ENCODE peak calls at places on chromosomes 11 and 22, in seven cellular contexts. One of them, this sample, is unnamed. For H3K4me1, the result is how much of the 10 kb centered on the place peaks cover.

GRCh38 chr11:86160546-86161149 is 83.9 kb upstream of the EED start:
- DNase-seq in ovary: no peak
- DNase-seq in spleen: no peak
- DNase-seq in transverse colon: no peak
- DNase-seq in body of pancreas: no peak
- DNase-seq in tibial nerve: no peak
- DNase-seq in IMR-90: peak
- DNase-seq in this sample: no peak

GRCh38 chr11:80815752-80816453 is 1375.1 kb upstream of the TENM4 start:
- DNase-seq in tibial nerve: no peak
- DNase-seq in IMR-90: no peak
- DNase-seq in ovary: no peak
- DNase-seq in spleen: no peak
- DNase-seq in body of pancreas: no peak
- DNase-seq in transverse colon: no peak
- DNase-seq in this sample: no peak

GRCh38 chr11:630871-631270 is 3.9 kb upstream of the SCT start:
- DNase-seq in ovary: no peak
- DNase-seq in tibial nerve: no peak
- DNase-seq in spleen: no peak
- DNase-seq in IMR-90: no peak
- DNase-seq in transverse colon: no peak
- DNase-seq in body of pancreas: no peak
- DNase-seq in this sample: no peak

GRCh38 chr22:23632178-23632577 is at the start of gene DRICH1:
- DNase-seq in tibial nerve: no peak
- DNase-seq in transverse colon: no peak
- DNase-seq in body of pancreas: no peak
- DNase-seq in IMR-90: no peak
- DNase-seq in spleen: no peak
- DNase-seq in ovary: no peak
- DNase-seq in this sample: no peak

GRCh38 chr11:106331163-106331562 is 253.7 kb downstream of the AASDHPPT start:
- DNase-seq in ovary: no peak
- DNase-seq in body of pancreas: no peak
- DNase-seq in IMR-90: no peak
- DNase-seq in tibial nerve: no peak
- DNase-seq in transverse colon: no peak
- DNase-seq in spleen: no peak
- DNase-seq in this sample: no peak

GRCh38 chr11:74926304-74927030 is 22.4 kb downstream of the XRRA1 start:
- DNase-seq in body of pancreas: no peak
- DNase-seq in IMR-90: peak
- DNase-seq in spleen: no peak
- DNase-seq in tibial nerve: no peak
- DNase-seq in transverse colon: no peak
- DNase-seq in ovary: no peak
- DNase-seq in this sample: no peak

GRCh38 chr11:44978961-44979331 is 28.3 kb upstream of the TP53I11 start:
- DNase-seq in IMR-90: no peak
- DNase-seq in tibial nerve: no peak
- DNase-seq in transverse colon: peak
- DNase-seq in body of pancreas: peak
- DNase-seq in spleen: peak
- DNase-seq in ovary: no peak
- DNase-seq in this sample: peak

GRCh38 chr22:26656896-26657851 is at the start of gene MIAT:
- DNase-seq in body of pancreas: peak
- DNase-seq in transverse colon: peak
- DNase-seq in IMR-90: peak
- DNase-seq in ovary: no peak
- DNase-seq in tibial nerve: no peak
- DNase-seq in spleen: peak
- DNase-seq in this sample: peak

GRCh38 chr11:7899418-7899817 is 31.6 kb downstream of the OR10A6 start:
- DNase-seq in ovary: no peak
- DNase-seq in tibial nerve: no peak
- DNase-seq in transverse colon: no peak
- DNase-seq in body of pancreas: no peak
- DNase-seq in spleen: no peak
- DNase-seq in IMR-90: no peak
- DNase-seq in this sample: no peak

GRCh38 chr11:44261800-44262591 is 47.9 kb downstream of the ALX4 start:
- DNase-seq in spleen: no peak
- DNase-seq in tibial nerve: no peak
- DNase-seq in ovary: no peak
- DNase-seq in body of pancreas: no peak
- DNase-seq in transverse colon: no peak
- DNase-seq in IMR-90: no peak
- DNase-seq in this sample: no peak

GRCh38 chr11:17561466-17562001 is 14.5 kb downstream of the OTOG start:
- DNase-seq in body of pancreas: no peak
- DNase-seq in ovary: no peak
- DNase-seq in transverse colon: no peak
- DNase-seq in tibial nerve: no peak
- DNase-seq in spleen: no peak
- DNase-seq in IMR-90: no peak
- DNase-seq in this sample: no peak

GRCh38 chr11:127345819-127346459 is 345.4 kb upstream of the KIRREL3 start:
- DNase-seq in IMR-90: peak
- DNase-seq in ovary: no peak
- DNase-seq in tibial nerve: no peak
- DNase-seq in body of pancreas: peak
- DNase-seq in transverse colon: no peak
- DNase-seq in spleen: no peak
- DNase-seq in this sample: no peak

GRCh38 chr22:18000441-18001039 is 23.8 kb downstream of the MICAL3 start:
- DNase-seq in tibial nerve: no peak
- DNase-seq in transverse colon: peak
- DNase-seq in IMR-90: no peak
- DNase-seq in spleen: peak
- DNase-seq in body of pancreas: peak
- DNase-seq in ovary: peak
- DNase-seq in this sample: peak

GRCh38 chr22:24819487-24819886 is 13.5 kb downstream of the SGSM1 start:
- DNase-seq in ovary: no peak
- DNase-seq in transverse colon: no peak
- DNase-seq in spleen: no peak
- DNase-seq in tibial nerve: no peak
- DNase-seq in body of pancreas: no peak
- DNase-seq in IMR-90: no peak
- DNase-seq in this sample: no peak
- H3K4me1 ChIP-seq in ovary: under half
- H3K4me1 ChIP-seq in transverse colon: under half
- H3K4me1 ChIP-seq in spleen: under half
- H3K4me1 ChIP-seq in tibial nerve: under half
- H3K4me1 ChIP-seq in body of pancreas: under half
- H3K4me1 ChIP-seq in IMR-90: under half
- H3K4me1 ChIP-seq in this sample: under half

GRCh38 chr22:36462475-36462790 is 19.0 kb downstream of the TXN2 start:
- DNase-seq in IMR-90: no peak
- DNase-seq in spleen: no peak
- DNase-seq in transverse colon: no peak
- DNase-seq in body of pancreas: no peak
- DNase-seq in tibial nerve: no peak
- DNase-seq in ovary: no peak
- DNase-seq in this sample: no peak
- H3K27ac ChIP-seq in IMR-90: peak
- H3K27ac ChIP-seq in spleen: peak
- H3K27ac ChIP-seq in transverse colon: peak
- H3K27ac ChIP-seq in body of pancreas: peak
- H3K27ac ChIP-seq in tibial nerve: no peak
- H3K27ac ChIP-seq in ovary: no peak
- H3K27ac ChIP-seq in this sample: no peak

GRCh38 chr11:61868601-61869476 is 22.5 kb downstream of the FADS3 start:
- DNase-seq in body of pancreas: no peak
- DNase-seq in tibial nerve: no peak
- DNase-seq in ovary: no peak
- DNase-seq in IMR-90: no peak
- DNase-seq in spleen: no peak
- DNase-seq in transverse colon: no peak
- DNase-seq in this sample: no peak

GRCh38 chr11:61870429-61871039 is 20.8 kb downstream of the FADS3 start:
- DNase-seq in ovary: no peak
- DNase-seq in body of pancreas: no peak
- DNase-seq in spleen: no peak
- DNase-seq in tibial nerve: no peak
- DNase-seq in IMR-90: no peak
- DNase-seq in transverse colon: no peak
- DNase-seq in this sample: no peak

GRCh38 chr11:61871158-61871597 is 20.2 kb downstream of the FADS3 start:
- DNase-seq in spleen: peak
- DNase-seq in transverse colon: peak
- DNase-seq in tibial nerve: peak
- DNase-seq in ovary: peak
- DNase-seq in body of pancreas: peak
- DNase-seq in IMR-90: peak
- DNase-seq in this sample: peak

GRCh38 chr11:61866958-61867343 is 24.4 kb downstream of the FADS3 start:
- DNase-seq in spleen: no peak
- DNase-seq in IMR-90: no peak
- DNase-seq in tibial nerve: no peak
- DNase-seq in ovary: no peak
- DNase-seq in transverse colon: no peak
- DNase-seq in body of pancreas: no peak
- DNase-seq in this sample: no peak

GRCh38 chr11:61869636-61870428 is 21.5 kb downstream of the FADS3 start:
- DNase-seq in ovary: no peak
- DNase-seq in spleen: no peak
- DNase-seq in body of pancreas: no peak
- DNase-seq in transverse colon: no peak
- DNase-seq in tibial nerve: no peak
- DNase-seq in IMR-90: no peak
- DNase-seq in this sample: no peak
- TF ChIP-seq POLR2A in ovary: no peak
- TF ChIP-seq POLR2A in spleen: no peak
- TF ChIP-seq POLR2A in body of pancreas: no peak
- TF ChIP-seq POLR2A in transverse colon: no peak
- TF ChIP-seq POLR2A in tibial nerve: no peak
- TF ChIP-seq POLR2A in IMR-90: no peak
- TF ChIP-seq POLR2A in this sample: no peak

GRCh38 chr22:28175730-28176492 is 256.9 kb upstream of the PITPNB start:
- DNase-seq in ovary: no peak
- DNase-seq in IMR-90: no peak
- DNase-seq in tibial nerve: no peak
- DNase-seq in transverse colon: no peak
- DNase-seq in body of pancreas: no peak
- DNase-seq in spleen: no peak
- DNase-seq in this sample: no peak

GRCh38 chr22:28181332-28181731 is 262.3 kb upstream of the PITPNB start:
- DNase-seq in body of pancreas: no peak
- DNase-seq in tibial nerve: no peak
- DNase-seq in IMR-90: peak
- DNase-seq in spleen: no peak
- DNase-seq in ovary: no peak
- DNase-seq in transverse colon: no peak
- DNase-seq in this sample: no peak

GRCh38 chr22:28183078-28183870 is 264.2 kb upstream of the PITPNB start:
- DNase-seq in spleen: no peak
- DNase-seq in tibial nerve: no peak
- DNase-seq in transverse colon: no peak
- DNase-seq in IMR-90: no peak
- DNase-seq in ovary: no peak
- DNase-seq in body of pancreas: peak
- DNase-seq in this sample: no peak

GRCh38 chr22:28180804-28181203 is 261.7 kb upstream of the PITPNB start:
- DNase-seq in tibial nerve: no peak
- DNase-seq in ovary: no peak
- DNase-seq in spleen: no peak
- DNase-seq in IMR-90: no peak
- DNase-seq in body of pancreas: no peak
- DNase-seq in transverse colon: no peak
- DNase-seq in this sample: no peak

DNA sequence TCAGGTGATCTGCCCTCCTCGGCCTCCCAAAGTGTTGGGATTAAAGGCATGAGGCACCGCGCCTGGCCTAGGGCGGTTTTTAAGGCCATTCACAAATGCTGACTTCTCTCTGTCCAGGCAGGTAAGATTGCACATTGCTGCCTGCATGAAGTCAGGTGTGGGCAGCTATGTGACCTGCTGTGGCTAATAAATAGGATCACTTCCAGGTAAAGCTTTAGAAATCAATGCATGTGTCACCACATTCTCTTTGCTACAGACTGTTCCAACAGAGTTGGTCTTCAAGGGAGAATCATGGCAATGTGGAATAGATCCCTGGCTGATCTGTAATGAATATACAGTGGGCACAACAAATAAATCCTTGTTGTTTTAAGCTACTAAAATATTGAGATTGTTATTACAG is 260.3 kb upstream of the PITPNB start:
- DNase-seq in body of pancreas: no peak
- DNase-seq in transverse colon: no peak
- DNase-seq in ovary: no peak
- DNase-seq in tibial nerve: no peak
- DNase-seq in IMR-90: no peak
- DNase-seq in spleen: no peak
- DNase-seq in this sample: no peak
- H3K4me1 ChIP-seq in body of pancreas: under half
- H3K4me1 ChIP-seq in transverse colon: under half
- H3K4me1 ChIP-seq in ovary: under half
- H3K4me1 ChIP-seq in tibial nerve: under half
- H3K4me1 ChIP-seq in IMR-90: under half
- H3K4me1 ChIP-seq in spleen: under half
- H3K4me1 ChIP-seq in this sample: under half

GRCh38 chr11:9783986-9784385 is 120.1 kb downstream of the SWAP70 start:
- DNase-seq in ovary: no peak
- DNase-seq in body of pancreas: no peak
- DNase-seq in tibial nerve: no peak
- DNase-seq in transverse colon: no peak
- DNase-seq in IMR-90: peak
- DNase-seq in spleen: no peak
- DNase-seq in this sample: no peak

GRCh38 chr11:9789919-9790318 is 126.0 kb downstream of the SWAP70 start:
- DNase-seq in IMR-90: no peak
- DNase-seq in transverse colon: no peak
- DNase-seq in tibial nerve: no peak
- DNase-seq in spleen: no peak
- DNase-seq in body of pancreas: no peak
- DNase-seq in ovary: no peak
- DNase-seq in this sample: no peak

GRCh38 chr11:9784602-9785315 is 120.9 kb downstream of the SWAP70 start:
- DNase-seq in body of pancreas: no peak
- DNase-seq in transverse colon: no peak
- DNase-seq in spleen: no peak
- DNase-seq in IMR-90: no peak
- DNase-seq in tibial nerve: no peak
- DNase-seq in ovary: no peak
- DNase-seq in this sample: no peak

GRCh38 chr11:9787981-9788521 is 124.2 kb downstream of the SWAP70 start:
- DNase-seq in IMR-90: peak
- DNase-seq in ovary: no peak
- DNase-seq in body of pancreas: peak
- DNase-seq in spleen: no peak
- DNase-seq in transverse colon: peak
- DNase-seq in tibial nerve: peak
- DNase-seq in this sample: no peak

DNA sequence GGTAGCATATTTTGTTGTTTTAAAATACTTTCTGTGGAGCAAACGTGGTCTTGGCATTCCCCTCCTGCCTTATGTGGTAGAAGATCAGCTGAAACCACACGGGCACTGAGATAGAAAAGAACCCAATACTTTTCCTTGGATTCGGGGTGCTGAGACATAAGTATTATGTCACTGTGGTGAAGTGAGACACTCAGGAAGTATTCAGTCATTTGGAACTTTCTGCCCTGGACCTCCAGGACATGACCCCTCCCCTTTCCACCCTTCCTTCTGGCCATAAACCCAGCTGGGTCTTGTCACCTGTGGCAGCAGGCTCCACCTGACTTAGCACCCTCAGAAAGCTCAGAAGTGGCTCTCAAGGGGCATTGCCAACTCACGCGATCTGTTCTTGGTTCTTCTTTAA is 123.4 kb downstream of the SWAP70 start:
- DNase-seq in IMR-90: no peak
- DNase-seq in transverse colon: no peak
- DNase-seq in spleen: no peak
- DNase-seq in ovary: no peak
- DNase-seq in body of pancreas: no peak
- DNase-seq in tibial nerve: no peak
- DNase-seq in this sample: no peak
- H3K27ac ChIP-seq in IMR-90: peak
- H3K27ac ChIP-seq in transverse colon: no peak
- H3K27ac ChIP-seq in spleen: peak
- H3K27ac ChIP-seq in ovary: no peak
- H3K27ac ChIP-seq in body of pancreas: no peak
- H3K27ac ChIP-seq in tibial nerve: no peak
- H3K27ac ChIP-seq in this sample: no peak

This sample was measured in Peyer's patch.